ENCODE peak calls at places on chromosomes 5 and 9, in eight cellular contexts. H is epithelial cell of esophagus, I is AG04450, K is skeletal muscle cell, N is HCT116, E is bronchial epithelial cell, P is heart right ventricle, J is GM06990. C is an unnamed sample.

GRCh38 chr9:4490705-4491620 is 695 bp downstream of the SLC1A1 start:
- DNase-seq in H (no peak), I (no peak), K (no peak), N (no peak), E (peak; percentile 34), P (no peak), J (peak; percentile 31), C (peak; percentile 24)

GRCh38 chr9:35254237-35254636 is 92.4 kb downstream of the UNC13B start:
- DNase-seq in H (peak; percentile 32), I (no peak), K (no peak), N (peak; percentile 3), E (peak; percentile 8), P (no peak), J (no peak), C (no peak)

GRCh38 chr5:71693828-71694427 is 25.1 kb upstream of the CARTPT start:
- DNase-seq in H (no peak), I (no peak), K (no peak), N (no peak), E (no peak), P (no peak), J (no peak), C (no peak)

GRCh38 chr5:152271420-152271819 is 133.7 kb downstream of the NMUR2 start:
- DNase-seq in H (peak; percentile 38), I (no peak), K (no peak), N (peak; percentile 2), E (peak; percentile 26), P (peak; percentile 46), J (no peak), C (peak; percentile 31)

GRCh38 chr9:35962126-35962906 is 4.4 kb upstream of the OR2S2 start:
- DNase-seq in H (peak; percentile 34), I (peak; percentile 49), K (peak; percentile 48), N (no peak), E (no peak), P (peak; percentile 14), J (no peak), C (no peak)

GRCh38 chr5:33649801-33650482 is 209.2 kb downstream of the TARS1 start:
- DNase-seq in H (peak; percentile 76), I (peak; percentile 55), K (peak; percentile 66), N (no peak), E (peak; percentile 54), P (no peak), J (no peak), C (no peak)

GRCh38 chr5:10406636-10407035 is 35.0 kb upstream of the ROPN1L start:
- DNase-seq in H (no peak), I (no peak), K (no peak), N (no peak), E (no peak), P (no peak), J (no peak), C (no peak)

GRCh38 chr9:93298498-93299417 is 114.8 kb downstream of the WNK2 start:
- DNase-seq in H (no peak), I (no peak), K (no peak), N (no peak), E (no peak), P (no peak), J (no peak), C (no peak)

GRCh38 chr5:143277536-143277935 is 126.0 kb downstream of the NR3C1 start:
- DNase-seq in H (no peak), I (no peak), K (no peak), N (no peak), E (no peak), P (no peak), J (no peak), C (no peak)

GRCh38 chr5:140549237-140550144 is 2.0 kb downstream of the EIF4EBP3 start:
- DNase-seq in H (peak; percentile 20), I (no peak), K (no peak), N (no peak), E (no peak), P (peak; percentile 74), J (no peak), C (no peak)

GRCh38 chr9:129335456-129336129 is 157.5 kb upstream of the IER5L start:
- DNase-seq in H (no peak), I (no peak), K (no peak), N (no peak), E (no peak), P (no peak), J (no peak), C (no peak)

GRCh38 chr9:100294806-100295205 is 57.9 kb downstream of the TEX10 start:
- DNase-seq in H (no peak), I (no peak), K (no peak), N (no peak), E (no peak), P (no peak), J (no peak), C (no peak)

GRCh38 chr9:77747163-77747562 is 99.0 kb upstream of the GNA14 start:
- DNase-seq in H (no peak), I (no peak), K (no peak), N (no peak), E (no peak), P (no peak), J (no peak), C (no peak)

GRCh38 chr5:137679910-137680309 is 56.0 kb downstream of the KLHL3 start:
- DNase-seq in H (no peak), I (no peak), K (no peak), N (no peak), E (no peak), P (no peak), J (no peak), C (no peak)

GRCh38 chr5:133469252-133469651 is 143.1 kb downstream of the FSTL4 start:
- DNase-seq in H (no peak), I (no peak), K (no peak), N (no peak), E (no peak), P (no peak), J (no peak), C (no peak)

GRCh38 chr9:83955985-83956287 is 24.1 kb downstream of the HNRNPK start:
- DNase-seq in H (no peak), I (no peak), K (no peak), N (no peak), E (no peak), P (no peak), J (no peak), C (peak; percentile 65)

GRCh38 chr9:114742947-114743346 is 61.0 kb upstream of the TEX48 start:
- DNase-seq in H (peak; percentile 31), I (no peak), K (no peak), N (no peak), E (peak; percentile 59), P (no peak), J (no peak), C (no peak)

GRCh38 chr5:41071975-41072374 is 833 bp upstream of the MROH2B start:
- DNase-seq in H (peak; percentile 62), I (peak; percentile 43), K (no peak), N (no peak), E (peak; percentile 23), P (no peak), J (no peak), C (no peak)

GRCh38 chr5:136212252-136212721 is 19.3 kb upstream of the SMIM32 start:
- DNase-seq in H (peak; percentile 64), I (no peak), K (no peak), N (peak; percentile 24), E (peak; percentile 42), P (peak; percentile 32), J (no peak), C (peak; percentile 62)

GRCh38 chr9:125744616-125745387 is 2.4 kb upstream of the PBX3 start:
- DNase-seq in H (no peak), I (peak; percentile 26), K (no peak), N (no peak), E (no peak), P (no peak), J (no peak), C (no peak)

GRCh38 chr5:149386166-149386565 is 7.1 kb upstream of the IL17B start:
- DNase-seq in H (no peak), I (no peak), K (no peak), N (no peak), E (no peak), P (no peak), J (no peak), C (no peak)

GRCh38 chr5:147688965-147689364 is 93.6 kb downstream of the JAKMIP2 start:
- DNase-seq in H (peak; percentile 6), I (no peak), K (peak; percentile 64), N (no peak), E (peak; percentile 6), P (peak; percentile 4), J (no peak), C (no peak)

GRCh38 chr9:3027260-3027659 is 183.4 kb upstream of the PUM3 start:
- DNase-seq in H (no peak), I (no peak), K (no peak), N (no peak), E (no peak), P (no peak), J (no peak), C (no peak)

GRCh38 chr5:121478636-121479035 is 373.0 kb upstream of the FTMT start:
- DNase-seq in H (no peak), I (no peak), K (no peak), N (no peak), E (no peak), P (no peak), J (no peak), C (no peak)

GRCh38 chr9:135619599-135619886 is 19.8 kb downstream of the GLT6D1 start:
- DNase-seq in H (no peak), I (no peak), K (no peak), N (no peak), E (no peak), P (no peak), J (no peak), C (no peak)

GRCh38 chr5:56272765-56273164 is 39.6 kb upstream of the ANKRD55 start:
- DNase-seq in H (no peak), I (no peak), K (no peak), N (no peak), E (no peak), P (no peak), J (no peak), C (no peak)
- H3K4me3 ChIP-seq in H (no peak overlapping the region), I (no peak overlapping the region), K (no peak overlapping the region), N (no peak overlapping the region), E (no peak overlapping the region), P (no peak overlapping the region), J (no peak overlapping the region), C (no peak overlapping the region)

GRCh38 chr9:111898331-111899096 is 1.9 kb downstream of the UGCG start:
- DNase-seq in H (no peak), I (no peak), K (no peak), N (no peak), E (no peak), P (no peak), J (no peak), C (no peak)
- H3K4me3 ChIP-seq in H (peak overlapping the region; percentile 90), I (peak overlapping the region; percentile 91), K (peak overlapping the region; percentile 81), N (peak overlapping the region; percentile 77), E (peak overlapping the region; percentile 93), P (peak overlapping the region; percentile 75), J (peak overlapping the region; percentile 86), C (peak overlapping the region; percentile 69)

GRCh38 chr5:57181151-57181550 is 7.3 kb downstream of the GPBP1 start:
- DNase-seq in H (no peak), I (no peak), K (no peak), N (no peak), E (no peak), P (no peak), J (no peak), C (peak; percentile 49)
- H3K4me3 ChIP-seq in H (no peak overlapping the region), I (no peak overlapping the region), K (no peak overlapping the region), N (no peak overlapping the region), E (no peak overlapping the region), P (no peak overlapping the region), J (no peak overlapping the region), C (peak overlapping the region; percentile 21)

GRCh38 chr9:76692448-76693129 is 71.6 kb upstream of the PCA3 start:
- DNase-seq in H (no peak), I (no peak), K (no peak), N (no peak), E (no peak), P (no peak), J (no peak), C (no peak)
- H3K4me3 ChIP-seq in H (no peak overlapping the region), I (no peak overlapping the region), K (no peak overlapping the region), N (no peak overlapping the region), E (no peak overlapping the region), P (peak overlapping the region; percentile 16), J (no peak overlapping the region), C (no peak overlapping the region)

C was measured in GM12865.